ENCODE peak calls at places on chromosomes 2 and 18, in five cellular contexts. X, E, Y, F and T are unnamed samples. For H3K4me1, the result is how much of the 10 kb centered on the place peaks cover.

GRCh38 chr2:239380831-239381708 is 19.8 kb downstream of the HDAC4 start:
- DNase-seq in F (no peak), X (no peak), Y (peak), E (peak), T (no peak)

GRCh38 chr2:40511661-40512213 is 59.8 kb upstream of the SLC8A1 start:
- DNase-seq in E (no peak), F (peak), Y (peak), X (no peak), T (no peak)

GRCh38 chr2:152376385-152376784 is 41.4 kb downstream of the FMNL2 start:
- DNase-seq in Y (peak), F (peak), X (no peak), E (no peak), T (no peak)

GRCh38 chr2:156673271-156673615 is 237.1 kb downstream of the GPD2 start:
- DNase-seq in X (no peak), F (no peak), Y (no peak), E (no peak), T (no peak)

GRCh38 chr2:239471011-239471792 is 70.4 kb upstream of the HDAC4 start:
- DNase-seq in F (no peak), E (no peak), X (no peak), Y (no peak), T (peak)

GRCh38 chr2:160372585-160372984 is 121.0 kb downstream of the RBMS1 start:
- DNase-seq in F (no peak), E (no peak), Y (no peak), X (no peak), T (no peak)

GRCh38 chr2:40415391-40415790 is 36.5 kb downstream of the SLC8A1 start:
- DNase-seq in E (no peak), Y (no peak), X (no peak), F (peak), T (no peak)

GRCh38 chr2:206642075-206643025 is at the start of gene FAM237A:
- DNase-seq in E (no peak), Y (peak), X (peak), F (peak), T (peak)

GRCh38 chr2:61705625-61706024 is 148.2 kb downstream of the FAM161A start:
- DNase-seq in X (no peak), Y (no peak), F (no peak), E (no peak), T (no peak)

GRCh38 chr2:228689049-228689448 is 507.6 kb upstream of the SPHKAP start:
- DNase-seq in E (no peak), F (peak), X (no peak), Y (no peak), T (peak)
- TF ChIP-seq CTCF in E (no peak), F (peak), X (peak), Y (no peak), T (no peak)

GRCh38 chr2:25355270-25355669 is 13.5 kb upstream of the DNMT3A start:
- DNase-seq in E (no peak), Y (no peak), X (no peak), F (no peak), T (no peak)

GRCh38 chr2:25358249-25358815 is 16.6 kb upstream of the DNMT3A start:
- DNase-seq in Y (no peak), F (no peak), X (no peak), E (peak), T (no peak)

GRCh38 chr2:25354116-25354515 is 12.4 kb upstream of the DNMT3A start:
- DNase-seq in E (no peak), X (no peak), Y (no peak), F (no peak), T (no peak)

GRCh38 chr2:25358836-25359235 is 17.1 kb upstream of the DNMT3A start:
- DNase-seq in E (no peak), X (no peak), F (no peak), Y (no peak), T (no peak)

DNA sequence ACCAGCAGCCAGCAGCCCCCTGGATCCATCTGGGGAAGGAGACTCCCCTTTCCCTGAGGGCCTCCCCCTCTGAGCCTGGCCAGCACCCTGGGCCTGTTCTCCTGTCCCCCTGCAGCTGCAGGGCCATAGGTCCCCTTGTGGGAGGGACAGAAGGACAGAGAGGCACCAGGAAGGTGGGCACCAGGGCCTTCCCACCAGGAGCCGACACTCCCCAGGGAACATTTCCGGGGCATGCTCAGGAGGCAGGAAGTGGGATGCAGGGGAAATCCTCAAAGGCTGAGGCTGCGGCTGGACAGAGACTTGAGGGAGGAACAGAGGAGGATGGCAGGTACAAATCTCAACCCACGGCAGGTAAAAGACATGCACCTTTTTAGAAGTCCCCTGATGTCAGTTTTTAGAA is 14.4 kb upstream of the DNMT3A start:
- DNase-seq in X (no peak), E (no peak), Y (no peak), F (no peak), T (no peak)
- H3K4me1 ChIP-seq in X (under half), E (under half), Y (under half), F (under half), T (under half)

DNA sequence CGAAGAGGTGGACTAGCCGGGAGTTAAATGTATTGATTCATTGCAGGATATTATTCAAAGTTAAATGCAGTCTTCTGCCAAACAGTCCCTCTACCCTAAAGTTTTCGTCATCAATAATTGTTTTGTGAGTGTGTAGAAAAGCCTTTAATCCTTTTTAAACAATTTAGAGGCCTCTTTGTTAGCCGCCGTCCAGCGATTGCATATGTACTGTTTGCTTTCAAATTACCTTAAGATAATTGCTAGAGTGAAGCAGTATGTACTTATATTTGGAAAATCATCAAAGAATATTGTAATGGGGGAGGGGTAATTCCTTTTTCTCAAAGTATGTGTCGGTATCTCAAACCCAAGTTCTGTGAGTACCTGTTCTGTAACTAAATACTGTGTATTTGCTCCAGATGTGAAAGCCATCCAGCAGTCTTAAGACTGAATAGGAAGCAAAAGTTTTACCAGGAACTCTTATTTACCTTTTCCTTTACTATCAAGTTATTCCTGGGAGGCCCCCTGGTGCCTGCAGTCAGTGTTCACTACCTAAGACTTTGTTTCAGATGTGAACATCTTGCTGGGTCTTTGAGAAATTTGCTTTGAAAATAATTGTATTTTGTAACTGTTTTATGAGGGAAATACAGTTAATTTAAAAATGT is 1.5 kb downstream of the PPP1CB start:
- DNase-seq in X (no peak), E (peak), Y (peak), F (peak), T (no peak)
- TF ChIP-seq CTCF in X (peak), E (peak), Y (peak), F (peak), T (peak)

GRCh38 chr18:9124824-9125223 is 11.8 kb upstream of the ANKRD12 start:
- DNase-seq in Y (no peak), E (no peak), X (no peak), F (peak), T (no peak)
- H3K4me1 ChIP-seq in Y (under half), E (half or more), X (half or more), F (under half), T (under half)

DNA sequence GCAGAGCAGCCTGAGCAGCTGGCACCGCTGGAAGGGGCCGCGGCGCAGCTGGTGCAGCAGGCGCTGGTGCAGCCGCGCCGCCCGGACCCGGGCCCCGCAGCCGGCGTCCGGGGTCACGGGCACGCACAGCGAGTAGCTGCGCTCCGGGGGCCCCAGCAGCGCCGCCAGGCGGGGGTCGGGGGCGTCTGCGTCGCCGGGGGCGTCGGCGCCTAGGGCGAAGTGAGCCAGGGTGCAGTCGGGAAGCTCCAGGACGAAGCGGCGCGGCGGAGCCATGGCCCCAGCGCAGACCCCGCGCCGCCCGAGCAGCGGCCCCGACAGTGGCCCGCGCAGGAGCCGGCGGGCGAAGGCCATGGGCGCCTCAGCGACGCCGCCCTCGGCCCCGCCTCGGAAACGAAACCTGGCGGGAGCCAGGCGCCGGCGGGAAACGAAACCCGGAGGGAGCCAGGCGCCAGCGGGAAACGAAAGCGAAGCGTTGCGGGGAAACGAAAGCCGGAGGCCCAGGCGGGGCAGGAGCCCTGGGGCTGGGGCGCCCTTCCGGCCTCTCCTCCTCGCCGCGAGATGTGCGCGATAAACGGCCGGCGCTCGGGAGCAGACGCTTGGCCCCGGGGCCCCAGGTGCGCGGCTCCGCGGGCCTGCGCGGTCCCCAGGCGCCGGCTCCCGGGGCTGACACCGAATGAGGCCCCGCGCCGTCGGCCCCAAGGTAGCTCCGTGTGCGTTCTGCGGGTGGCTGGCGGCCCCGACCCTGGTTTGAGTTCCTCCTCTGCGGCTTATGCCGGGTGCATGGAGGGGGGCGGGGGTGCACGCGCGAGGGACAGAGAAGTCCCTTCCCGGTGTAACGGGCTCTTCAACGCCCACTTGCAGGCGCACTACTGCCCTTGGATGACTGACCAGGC is at the start of gene CMPK2:
- DNase-seq in Y (peak), E (peak), X (peak), F (peak), T (peak)
- TF ChIP-seq CTCF in Y (no peak), E (no peak), X (peak), F (no peak), T (peak)

DNA sequence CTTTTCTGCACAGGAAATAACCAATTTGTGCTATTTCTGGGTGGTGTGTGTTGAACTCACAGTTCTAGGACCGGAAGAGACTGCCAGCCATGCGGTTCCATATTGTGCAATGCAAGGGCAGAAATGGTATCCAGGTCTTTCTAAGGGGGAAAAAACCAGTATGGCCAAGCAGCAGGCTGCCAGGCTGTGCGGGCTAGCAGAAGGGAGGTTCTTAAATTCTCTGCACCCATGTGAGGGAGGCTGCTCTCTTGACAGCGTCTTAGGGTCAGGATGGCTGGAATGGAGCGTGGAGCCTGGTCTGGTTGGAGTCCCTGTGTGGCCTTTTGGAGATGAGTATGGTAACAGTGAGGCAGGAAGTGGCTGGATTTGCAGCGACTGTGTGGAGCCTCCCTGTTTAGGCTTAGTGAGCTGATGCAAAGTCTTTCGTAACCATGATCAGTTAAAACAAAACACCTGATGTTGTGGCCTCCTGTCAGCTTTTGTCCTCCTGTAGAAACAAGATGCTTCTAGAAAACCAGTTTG is 52.6 kb downstream of the NCK2 start:
- DNase-seq in F (no peak), X (no peak), Y (peak), E (no peak), T (no peak)
- H3K4me1 ChIP-seq in F (under half), X (half or more), Y (half or more), E (half or more), T (half or more)

DNA sequence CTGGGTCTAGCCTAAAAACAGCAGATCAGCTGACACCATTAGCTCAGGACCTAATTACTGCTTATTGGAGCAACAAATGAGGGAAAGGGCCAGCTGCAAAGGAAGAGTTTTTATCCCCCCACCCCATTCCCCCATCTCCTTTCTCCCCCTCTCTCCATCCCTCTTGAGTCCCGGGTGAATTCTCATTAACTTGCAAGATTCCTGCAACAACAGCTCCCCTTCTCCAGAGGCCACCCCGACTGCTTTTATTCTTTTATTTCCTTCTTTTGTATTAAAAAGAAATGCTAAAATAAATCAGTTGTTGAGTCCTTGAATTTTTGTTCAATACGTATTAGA is 473 bp upstream of the NOL4 start:
- DNase-seq in Y (no peak), E (no peak), X (no peak), F (no peak), T (no peak)
- TF ChIP-seq CTCF in Y (no peak), E (no peak), X (no peak), F (no peak), T (no peak)

GRCh38 chr2:64861338-64862000 is 127.7 kb upstream of the SLC1A4 start:
- DNase-seq in X (no peak), E (no peak), Y (no peak), F (no peak), T (no peak)
- H3K4me1 ChIP-seq in X (under half), E (half or more), Y (under half), F (under half), T (under half)